ENCODE peak calls at places on chromosome 2, in ten cellular contexts. D, B, G, F, E, L, T, N, Y and R are unnamed samples.

GRCh38 chr2:195898505-195898904 is 170.1 kb downstream of the DNAH7 start:
- DNase-seq in D (peak; percentile 97), B (no peak), G (no peak), F (no peak), E (peak; percentile 94), L (peak; percentile 10), T (peak; percentile 99), N (no peak), Y (no peak), R (no peak)

GRCh38 chr2:234348081-234348480 is 148.8 kb downstream of the ARL4C start:
- DNase-seq in D (peak; percentile 93), B (no peak), G (no peak), F (no peak), E (peak; percentile 45), L (no peak), T (peak; percentile 80), N (no peak), Y (no peak), R (no peak)

GRCh38 chr2:66434679-66435548 is at the start of gene MEIS1:
- DNase-seq in D (peak; percentile 89), B (no peak), G (peak; percentile 62), F (peak; percentile 74), E (peak; percentile 90), L (peak; percentile 78), T (peak; percentile 99), N (peak; percentile 93), Y (peak; percentile 89), R (peak; percentile 35)

GRCh38 chr2:170821631-170822291 is 5.1 kb downstream of the GAD1 start:
- DNase-seq in D (no peak), B (no peak), G (no peak), F (no peak), E (no peak), L (no peak), T (no peak), N (no peak), Y (no peak), R (no peak)

GRCh38 chr2:191038241-191038725 is 24.3 kb upstream of the STAT1 start:
- DNase-seq in D (peak; percentile 33), B (no peak), G (no peak), F (no peak), E (peak; percentile 73), L (peak; percentile 56), T (peak; percentile 97), N (no peak), Y (no peak), R (no peak)

GRCh38 chr2:229665158-229665557 is 49.2 kb downstream of the DNER start:
- DNase-seq in D (no peak), B (no peak), G (no peak), F (no peak), E (no peak), L (no peak), T (no peak), N (no peak), Y (no peak), R (no peak)

GRCh38 chr2:66389651-66390131 is 45.2 kb upstream of the MEIS1 start:
- DNase-seq in D (no peak), B (no peak), G (no peak), F (no peak), E (peak; percentile 35), L (no peak), T (no peak), N (no peak), Y (peak; percentile 15), R (no peak)

GRCh38 chr2:222915092-222915957 is 54.5 kb downstream of the ACSL3 start:
- DNase-seq in D (no peak), B (no peak), G (no peak), F (no peak), E (no peak), L (peak; percentile 55), T (peak; percentile 40), N (no peak), Y (no peak), R (no peak)